ENCODE peak calls at places on chromosomes 13 and 19, in seven cellular contexts. One of them, this sample, is unnamed.
A peak's percentile ranks its signal among the peaks of the same experiment; 100 is the strongest.

GRCh38 chr19:15418112-15418587 is 638 bp downstream of the AKAP8L start:
- DNase-seq in activated T-helper 9 cell treated with anti-CD3 and anti-CD28 coated beads, Interleukin-2, amount 50 U/mL, for 16 hours: no peak
- DNase-seq in NCI-H226: no peak
- DNase-seq in T-helper 2 cell: no peak
- DNase-seq in AG09309: no peak
- DNase-seq in activated effector memory CD4-positive, alpha-beta T cell treated with Interleukin-2 at 50 U/mL for 16 hours: no peak
- DNase-seq in activated T-helper 1 cell treated with anti-CD3 and anti-CD28 coated beads, Interleukin-12 subunit alpha, Interleukin-12 subunit beta, Interleukin-2, Interleukin-4 antibody, amounts not matched to agents 30 ng/mL and 10 ng/mL and 1 ng/mL, durations not matched to agents 14 hours and 24 hours and 36 hours: no peak
- DNase-seq in this sample: no peak

GRCh38 chr19:40510526-40511115 is 43.8 kb downstream of the SPTBN4 start:
- DNase-seq in T-helper 2 cell: no peak
- DNase-seq in NCI-H226: peak; percentile 18
- DNase-seq in activated effector memory CD4-positive, alpha-beta T cell treated with Interleukin-2 at 50 U/mL for 16 hours: no peak
- DNase-seq in activated T-helper 1 cell treated with anti-CD3 and anti-CD28 coated beads, Interleukin-12 subunit alpha, Interleukin-12 subunit beta, Interleukin-2, Interleukin-4 antibody, amounts not matched to agents 30 ng/mL and 10 ng/mL and 1 ng/mL, durations not matched to agents 14 hours and 24 hours and 36 hours: no peak
- DNase-seq in activated T-helper 9 cell treated with anti-CD3 and anti-CD28 coated beads, Interleukin-2, amount 50 U/mL, for 16 hours: no peak
- DNase-seq in AG09309: no peak
- DNase-seq in this sample: no peak

GRCh38 chr19:54561840-54562239 is 11.8 kb upstream of the LILRA2 start:
- DNase-seq in activated T-helper 9 cell treated with anti-CD3 and anti-CD28 coated beads, Interleukin-2, amount 50 U/mL, for 16 hours: no peak
- DNase-seq in activated effector memory CD4-positive, alpha-beta T cell treated with Interleukin-2 at 50 U/mL for 16 hours: no peak
- DNase-seq in AG09309: peak; percentile 1
- DNase-seq in T-helper 2 cell: no peak
- DNase-seq in NCI-H226: no peak
- DNase-seq in activated T-helper 1 cell treated with anti-CD3 and anti-CD28 coated beads, Interleukin-12 subunit alpha, Interleukin-12 subunit beta, Interleukin-2, Interleukin-4 antibody, amounts not matched to agents 30 ng/mL and 10 ng/mL and 1 ng/mL, durations not matched to agents 14 hours and 24 hours and 36 hours: no peak
- DNase-seq in this sample: no peak

GRCh38 chr19:16594131-16594586 is 21.9 kb upstream of the SLC35E1 start:
- DNase-seq in T-helper 2 cell: peak; percentile 85
- DNase-seq in AG09309: no peak
- DNase-seq in activated T-helper 9 cell treated with anti-CD3 and anti-CD28 coated beads, Interleukin-2, amount 50 U/mL, for 16 hours: no peak
- DNase-seq in activated T-helper 1 cell treated with anti-CD3 and anti-CD28 coated beads, Interleukin-12 subunit alpha, Interleukin-12 subunit beta, Interleukin-2, Interleukin-4 antibody, amounts not matched to agents 30 ng/mL and 10 ng/mL and 1 ng/mL, durations not matched to agents 14 hours and 24 hours and 36 hours: peak; percentile 67
- DNase-seq in activated effector memory CD4-positive, alpha-beta T cell treated with Interleukin-2 at 50 U/mL for 16 hours: peak; percentile 35
- DNase-seq in NCI-H226: no peak
- DNase-seq in this sample: peak; percentile 79

GRCh38 chr19:5803752-5804515 is 933 bp upstream of the NRTN start:
- DNase-seq in activated T-helper 1 cell treated with anti-CD3 and anti-CD28 coated beads, Interleukin-12 subunit alpha, Interleukin-12 subunit beta, Interleukin-2, Interleukin-4 antibody, amounts not matched to agents 30 ng/mL and 10 ng/mL and 1 ng/mL, durations not matched to agents 14 hours and 24 hours and 36 hours: peak; percentile 92
- DNase-seq in activated effector memory CD4-positive, alpha-beta T cell treated with Interleukin-2 at 50 U/mL for 16 hours: peak; percentile 83
- DNase-seq in NCI-H226: peak; percentile 76
- DNase-seq in T-helper 2 cell: peak; percentile 91
- DNase-seq in activated T-helper 9 cell treated with anti-CD3 and anti-CD28 coated beads, Interleukin-2, amount 50 U/mL, for 16 hours: peak; percentile 90
- DNase-seq in AG09309: no peak
- DNase-seq in this sample: peak; percentile 97

GRCh38 chr19:5905072-5905778 is 553 bp downstream of the VMAC start:
- DNase-seq in T-helper 2 cell: no peak
- DNase-seq in activated T-helper 1 cell treated with anti-CD3 and anti-CD28 coated beads, Interleukin-12 subunit alpha, Interleukin-12 subunit beta, Interleukin-2, Interleukin-4 antibody, amounts not matched to agents 30 ng/mL and 10 ng/mL and 1 ng/mL, durations not matched to agents 14 hours and 24 hours and 36 hours: no peak
- DNase-seq in NCI-H226: no peak
- DNase-seq in activated T-helper 9 cell treated with anti-CD3 and anti-CD28 coated beads, Interleukin-2, amount 50 U/mL, for 16 hours: no peak
- DNase-seq in AG09309: no peak
- DNase-seq in activated effector memory CD4-positive, alpha-beta T cell treated with Interleukin-2 at 50 U/mL for 16 hours: no peak
- DNase-seq in this sample: no peak

GRCh38 chr13:97653741-97654140 is 219.8 kb downstream of the RAP2A start:
- DNase-seq in NCI-H226: no peak
- DNase-seq in activated T-helper 1 cell treated with anti-CD3 and anti-CD28 coated beads, Interleukin-12 subunit alpha, Interleukin-12 subunit beta, Interleukin-2, Interleukin-4 antibody, amounts not matched to agents 30 ng/mL and 10 ng/mL and 1 ng/mL, durations not matched to agents 14 hours and 24 hours and 36 hours: no peak
- DNase-seq in AG09309: peak; percentile 4
- DNase-seq in activated effector memory CD4-positive, alpha-beta T cell treated with Interleukin-2 at 50 U/mL for 16 hours: no peak
- DNase-seq in activated T-helper 9 cell treated with anti-CD3 and anti-CD28 coated beads, Interleukin-2, amount 50 U/mL, for 16 hours: no peak
- DNase-seq in T-helper 2 cell: no peak
- DNase-seq in this sample: no peak

GRCh38 chr13:23947893-23948292 is 50.6 kb upstream of the C1QTNF9B start:
- DNase-seq in activated T-helper 1 cell treated with anti-CD3 and anti-CD28 coated beads, Interleukin-12 subunit alpha, Interleukin-12 subunit beta, Interleukin-2, Interleukin-4 antibody, amounts not matched to agents 30 ng/mL and 10 ng/mL and 1 ng/mL, durations not matched to agents 14 hours and 24 hours and 36 hours: no peak
- DNase-seq in activated T-helper 9 cell treated with anti-CD3 and anti-CD28 coated beads, Interleukin-2, amount 50 U/mL, for 16 hours: no peak
- DNase-seq in AG09309: no peak
- DNase-seq in NCI-H226: no peak
- DNase-seq in activated effector memory CD4-positive, alpha-beta T cell treated with Interleukin-2 at 50 U/mL for 16 hours: no peak
- DNase-seq in T-helper 2 cell: no peak
- DNase-seq in this sample: no peak

GRCh38 chr13:110047511-110047910 is 259.4 kb downstream of the COL4A1 start:
- DNase-seq in T-helper 2 cell: no peak
- DNase-seq in activated effector memory CD4-positive, alpha-beta T cell treated with Interleukin-2 at 50 U/mL for 16 hours: no peak
- DNase-seq in activated T-helper 1 cell treated with anti-CD3 and anti-CD28 coated beads, Interleukin-12 subunit alpha, Interleukin-12 subunit beta, Interleukin-2, Interleukin-4 antibody, amounts not matched to agents 30 ng/mL and 10 ng/mL and 1 ng/mL, durations not matched to agents 14 hours and 24 hours and 36 hours: no peak
- DNase-seq in activated T-helper 9 cell treated with anti-CD3 and anti-CD28 coated beads, Interleukin-2, amount 50 U/mL, for 16 hours: no peak
- DNase-seq in AG09309: peak; percentile 37
- DNase-seq in NCI-H226: peak; percentile 95
- DNase-seq in this sample: no peak

GRCh38 chr13:114140131-114140908 is 7.9 kb upstream of the RASA3 start:
- DNase-seq in NCI-H226: no peak
- DNase-seq in T-helper 2 cell: peak; percentile 52
- DNase-seq in activated T-helper 9 cell treated with anti-CD3 and anti-CD28 coated beads, Interleukin-2, amount 50 U/mL, for 16 hours: peak; percentile 31
- DNase-seq in activated T-helper 1 cell treated with anti-CD3 and anti-CD28 coated beads, Interleukin-12 subunit alpha, Interleukin-12 subunit beta, Interleukin-2, Interleukin-4 antibody, amounts not matched to agents 30 ng/mL and 10 ng/mL and 1 ng/mL, durations not matched to agents 14 hours and 24 hours and 36 hours: no peak
- DNase-seq in activated effector memory CD4-positive, alpha-beta T cell treated with Interleukin-2 at 50 U/mL for 16 hours: peak; percentile 42
- DNase-seq in AG09309: no peak
- DNase-seq in this sample: no peak

GRCh38 chr13:46654956-46655726 is 102.2 kb downstream of the LRCH1 start:
- DNase-seq in AG09309: no peak
- DNase-seq in activated T-helper 9 cell treated with anti-CD3 and anti-CD28 coated beads, Interleukin-2, amount 50 U/mL, for 16 hours: no peak
- DNase-seq in NCI-H226: no peak
- DNase-seq in T-helper 2 cell: no peak
- DNase-seq in activated T-helper 1 cell treated with anti-CD3 and anti-CD28 coated beads, Interleukin-12 subunit alpha, Interleukin-12 subunit beta, Interleukin-2, Interleukin-4 antibody, amounts not matched to agents 30 ng/mL and 10 ng/mL and 1 ng/mL, durations not matched to agents 14 hours and 24 hours and 36 hours: no peak
- DNase-seq in activated effector memory CD4-positive, alpha-beta T cell treated with Interleukin-2 at 50 U/mL for 16 hours: no peak
- DNase-seq in this sample: no peak

GRCh38 chr19:2949939-2950285 is 5.1 kb upstream of the ZNF77 start:
- DNase-seq in activated effector memory CD4-positive, alpha-beta T cell treated with Interleukin-2 at 50 U/mL for 16 hours: no peak
- DNase-seq in AG09309: no peak
- DNase-seq in activated T-helper 9 cell treated with anti-CD3 and anti-CD28 coated beads, Interleukin-2, amount 50 U/mL, for 16 hours: no peak
- DNase-seq in NCI-H226: peak; percentile 84
- DNase-seq in activated T-helper 1 cell treated with anti-CD3 and anti-CD28 coated beads, Interleukin-12 subunit alpha, Interleukin-12 subunit beta, Interleukin-2, Interleukin-4 antibody, amounts not matched to agents 30 ng/mL and 10 ng/mL and 1 ng/mL, durations not matched to agents 14 hours and 24 hours and 36 hours: no peak
- DNase-seq in T-helper 2 cell: no peak
- DNase-seq in this sample: no peak